ENCODE peak calls at places on chromosomes 16 and 17, in seven cellular contexts. P is cardiac muscle cell, Y is DND-41, M is transverse colon, E is left ventricle myocardium inferior, D is colonic mucosa, J is vagina. X is an unnamed sample.

GRCh38 chr17:20187049-20187448 is 177.9 kb downstream of the SPECC1 start:
- DNase-seq in P (no peak), Y (no peak), M (no peak), E (no peak), D (no peak), J (no peak), X (no peak)

GRCh38 chr17:77888242-77889134 is 70.0 kb upstream of the TNRC6C start:
- DNase-seq in P (no peak), Y (no peak), M (no peak), E (no peak), D (no peak), J (no peak), X (no peak)

GRCh38 chr16:1133810-1134520 is 18.9 kb upstream of the CACNA1H start:
- DNase-seq in P (no peak), Y (no peak), M (no peak), E (no peak), D (no peak), J (no peak), X (no peak)

GRCh38 chr17:70865993-70866804 is 696.9 kb downstream of the KCNJ2 start:
- DNase-seq in P (no peak), Y (no peak), M (no peak), E (no peak), D (no peak), J (no peak), X (no peak)

GRCh38 chr17:73650617-73651200 is 6.5 kb upstream of the SDK2 start:
- DNase-seq in P (no peak), Y (no peak), M (peak; percentile 74), E (no peak), D (peak; percentile 79), J (peak; percentile 28), X (no peak)

GRCh38 chr16:83701494-83701893 is 106.3 kb upstream of the HSBP1 start:
- DNase-seq in P (peak; percentile 89), Y (peak; percentile 72), M (no peak), E (no peak), D (no peak), J (no peak), X (no peak)

GRCh38 chr16:11526921-11527320 is 59.8 kb downstream of the LITAF start:
- DNase-seq in P (peak; percentile 38), Y (no peak), M (no peak), E (no peak), D (no peak), J (no peak), X (no peak)

GRCh38 chr16:81645303-81645702 is 133.8 kb upstream of the PLCG2 start:
- DNase-seq in P (peak; percentile 97), Y (no peak), M (peak; percentile 54), E (peak; percentile 63), D (no peak), J (no peak), X (peak; percentile 54)

GRCh38 chr16:29148867-29149272 is 164.0 kb downstream of the LAT start:
- DNase-seq in P (no peak), Y (peak; percentile 85), M (peak; percentile 60), E (peak; percentile 47), D (peak; percentile 46), J (no peak), X (no peak)

GRCh38 chr17:63431939-63432804 is 13.9 kb downstream of the CYB561 start:
- DNase-seq in P (peak; percentile 47), Y (no peak), M (peak; percentile 40), E (no peak), D (peak; percentile 68), J (no peak), X (peak; percentile 66)

GRCh38 chr17:4520881-4521600 is 22.4 kb downstream of the SPNS2 start:
- DNase-seq in P (no peak), Y (no peak), M (peak; percentile 36), E (no peak), D (no peak), J (no peak), X (no peak)

GRCh38 chr16:89040391-89040790 is 53.3 kb upstream of the ACSF3 start:
- DNase-seq in P (no peak), Y (no peak), M (no peak), E (no peak), D (no peak), J (no peak), X (no peak)

GRCh38 chr17:40443988-40444899 is 994 bp downstream of the IGFBP4 start:
- DNase-seq in P (no peak), Y (peak; percentile 48), M (peak; percentile 27), E (no peak), D (peak; percentile 49), J (no peak), X (no peak)

GRCh38 chr17:83032781-83033180 is 46.6 kb upstream of the METRNL start:
- DNase-seq in P (no peak), Y (no peak), M (no peak), E (no peak), D (no peak), J (no peak), X (no peak)

GRCh38 chr17:77610518-77610893 is 348.0 kb upstream of the TNRC6C start:
- DNase-seq in P (no peak), Y (no peak), M (no peak), E (no peak), D (no peak), J (no peak), X (no peak)

GRCh38 chr16:59848314-59848713 is 1114.2 kb upstream of the GOT2 start:
- DNase-seq in P (no peak), Y (no peak), M (no peak), E (no peak), D (no peak), J (no peak), X (no peak)

GRCh38 chr17:35554668-35555067 is 6.0 kb downstream of the SLFN14 start:
- DNase-seq in P (no peak), Y (no peak), M (no peak), E (no peak), D (no peak), J (no peak), X (no peak)

GRCh38 chr17:1491406-1492248 is 859 bp downstream of the MYO1C start:
- DNase-seq in P (peak; percentile 82), Y (no peak), M (peak; percentile 84), E (peak; percentile 79), D (peak; percentile 78), J (no peak), X (no peak)

GRCh38 chr17:48626470-48627241 is 498 bp upstream of the HOXB9 start:
- DNase-seq in P (no peak), Y (no peak), M (peak; percentile 80), E (no peak), D (peak; percentile 77), J (no peak), X (no peak)

GRCh38 chr17:11264183-11264871 is 23.3 kb downstream of the SHISA6 start:
- DNase-seq in P (no peak), Y (no peak), M (no peak), E (no peak), D (no peak), J (no peak), X (no peak)

DNA sequence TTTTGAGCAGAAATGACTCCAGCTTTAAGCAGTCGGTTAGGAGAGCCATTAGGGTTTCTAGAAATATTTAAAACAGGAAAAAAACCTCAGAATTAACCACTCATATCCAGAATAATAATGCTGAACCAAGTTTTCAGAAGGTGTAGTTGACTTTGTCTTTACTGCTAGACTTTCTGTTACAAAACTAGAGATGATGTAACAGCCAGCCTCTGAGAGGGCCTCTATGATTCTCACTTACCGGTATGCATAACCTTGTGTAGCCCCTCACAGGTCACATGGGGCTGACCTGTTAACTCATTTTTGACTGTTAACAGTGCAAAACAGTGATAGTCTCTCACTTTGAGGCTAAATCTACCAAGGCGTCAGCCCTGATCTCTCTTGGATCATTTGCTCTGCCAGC is 74.3 kb downstream of the TEX14 start:
- DNase-seq in P (no peak), Y (no peak), M (no peak), E (no peak), D (no peak), J (no peak), X (no peak)
- TF ChIP-seq CTCF in P (no peak), Y (no peak), M (no peak), E (no peak), D (no peak), J (no peak), X (no peak)

GRCh38 chr16:3192476-3193019 is 4.5 kb downstream of the OR1F1 start:
- DNase-seq in P (no peak), Y (no peak), M (no peak), E (no peak), D (no peak), J (no peak), X (no peak)

GRCh38 chr16:3194792-3195191 is 6.8 kb downstream of the OR1F1 start:
- DNase-seq in P (no peak), Y (no peak), M (no peak), E (no peak), D (no peak), J (no peak), X (no peak)

GRCh38 chr16:3195975-3196374 is 8.0 kb downstream of the OR1F1 start:
- DNase-seq in P (no peak), Y (no peak), M (no peak), E (no peak), D (no peak), J (no peak), X (no peak)

GRCh38 chr16:3190949-3191353 is 2.9 kb downstream of the OR1F1 start:
- DNase-seq in P (peak; percentile 21), Y (no peak), M (no peak), E (no peak), D (no peak), J (no peak), X (no peak)

DNA sequence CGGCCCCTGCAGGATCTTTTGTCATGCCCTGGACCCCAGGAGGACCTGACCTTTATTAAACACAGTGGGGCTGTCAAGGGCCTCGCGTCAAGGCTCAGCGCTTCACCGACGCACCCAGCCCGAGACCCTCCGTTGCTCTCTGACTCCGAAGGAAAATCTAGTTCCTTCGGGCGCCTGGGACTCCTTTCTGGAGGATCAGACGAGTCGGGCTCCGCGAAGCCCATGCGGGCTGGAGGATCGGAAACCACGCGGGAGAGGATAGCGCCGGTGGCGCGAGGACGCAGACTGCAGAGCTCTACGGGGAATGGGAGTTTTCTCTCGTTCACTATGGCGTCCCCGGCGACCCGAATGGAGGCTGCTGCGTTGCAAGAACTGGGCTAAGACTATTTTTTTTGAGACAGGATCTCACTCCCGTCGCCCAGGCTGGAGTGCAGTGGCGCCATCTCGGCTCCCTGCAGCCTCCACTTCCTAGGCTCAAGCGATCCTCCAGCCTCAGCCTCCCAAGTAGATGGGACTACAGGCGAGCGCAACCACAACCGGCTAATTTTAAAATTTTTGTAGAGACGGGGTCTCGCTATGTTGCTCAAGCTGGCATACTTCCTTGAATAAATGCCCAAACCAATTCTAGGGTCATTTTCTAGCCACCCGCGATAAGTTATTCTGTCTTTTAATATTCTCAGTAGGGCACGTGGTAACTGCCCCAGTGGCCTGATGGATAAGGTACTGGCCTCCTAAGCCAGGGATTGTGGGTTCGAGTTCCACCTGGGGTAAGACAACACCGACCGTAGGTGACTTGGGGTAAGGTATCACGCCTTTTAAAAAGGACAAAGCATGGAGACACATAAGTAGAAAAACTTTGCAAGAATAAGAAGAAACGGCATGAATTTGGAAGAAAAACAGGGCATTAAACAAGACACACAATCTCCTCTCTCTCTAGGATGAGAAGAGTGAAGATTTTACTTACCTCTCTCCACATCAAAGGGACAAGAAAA is 5.5 kb downstream of the OR1F1 start:
- DNase-seq in P (no peak), Y (no peak), M (no peak), E (no peak), D (no peak), J (no peak), X (no peak)
- H3K27me3 ChIP-seq in P (peaks cover 87% of the 10 kb centered on the region), Y (peaks cover 4% of the 10 kb centered on the region), M (peaks cover 89% of the 10 kb centered on the region), E (peaks cover 94% of the 10 kb centered on the region), D (peaks cover 47% of the 10 kb centered on the region), J (peaks cover 30% of the 10 kb centered on the region), X (peaks cover 2% of the 10 kb centered on the region)

GRCh38 chr17:42676424-42677011 is at the start of gene PLEKHH3:
- DNase-seq in P (no peak), Y (peak; percentile 46), M (no peak), E (no peak), D (no peak), J (no peak), X (no peak)
- TF ChIP-seq CTCF in P (peak; percentile 20), Y (no peak), M (no peak), E (peak; percentile 49), D (no peak), J (no peak), X (peak; percentile 11)

GRCh38 chr17:45428050-45428953 is 4.4 kb downstream of the ARHGAP27 start:
- DNase-seq in P (peak; percentile 80), Y (peak; percentile 78), M (peak; percentile 84), E (peak; percentile 73), D (peak; percentile 81), J (no peak), X (no peak)
- H3K27me3 ChIP-seq in P (peaks cover 63% of the 10 kb centered on the region), Y (no peaks in the 10 kb centered on the region), M (peaks cover 32% of the 10 kb centered on the region), E (peaks cover 44% of the 10 kb centered on the region), D (no peaks in the 10 kb centered on the region), J (peaks cover 3% of the 10 kb centered on the region), X (peaks cover 14% of the 10 kb centered on the region)